ENCODE peak calls at places on chromosomes 2 and 18, in ten cellular contexts. E, P, L, X, R, K, V, J, C and T are unnamed samples.

GRCh38 chr18:22344908-22345670 is 72.6 kb downstream of the CTAGE1 start:
- DNase-seq in E (peak), P (no peak), L (no peak), X (no peak), R (no peak), K (no peak), V (no peak), J (no peak), C (no peak), T (peak)

GRCh38 chr2:54549912-54550518 is 93.9 kb downstream of the SPTBN1 start:
- DNase-seq in E (no peak), P (no peak), L (no peak), X (no peak), R (no peak), K (peak), V (no peak), J (no peak), C (no peak), T (no peak)

GRCh38 chr2:65122313-65122712 is 7.6 kb downstream of the RAB1A start:
- DNase-seq in E (no peak), P (no peak), L (no peak), X (no peak), R (no peak), K (no peak), V (no peak), J (no peak), C (no peak), T (no peak)

GRCh38 chr2:187528042-187528441 is 26.2 kb downstream of the TFPI start:
- DNase-seq in E (no peak), P (no peak), L (no peak), X (no peak), R (no peak), K (no peak), V (no peak), J (no peak), C (no peak), T (no peak)

GRCh38 chr2:215973954-215974699 is 39.2 kb downstream of the MREG start:
- DNase-seq in E (no peak), P (no peak), L (no peak), X (no peak), R (peak), K (no peak), V (no peak), J (no peak), C (no peak), T (no peak)

GRCh38 chr2:76391663-76392062 is 680.9 kb upstream of the GCFC2 start:
- DNase-seq in E (no peak), P (no peak), L (no peak), X (no peak), R (no peak), K (no peak), V (no peak), J (no peak), C (no peak), T (no peak)

GRCh38 chr2:238425979-238426567 is 654 bp upstream of the ASB1 start:
- DNase-seq in E (no peak), P (peak), L (peak), X (peak), R (no peak), K (no peak), V (peak), J (no peak), C (no peak), T (no peak)

GRCh38 chr2:105510761-105511669 is 112.2 kb upstream of the FHL2 start:
- DNase-seq in E (peak), P (no peak), L (peak), X (no peak), R (no peak), K (no peak), V (no peak), J (no peak), C (no peak), T (no peak)

GRCh38 chr2:181072486-181072885 is 92.1 kb downstream of the UBE2E3 start:
- DNase-seq in E (peak), P (no peak), L (no peak), X (no peak), R (no peak), K (no peak), V (no peak), J (no peak), C (no peak), T (no peak)

GRCh38 chr18:41144444-41144843 is 810.6 kb upstream of the PIK3C3 start:
- DNase-seq in E (no peak), P (no peak), L (no peak), X (no peak), R (no peak), K (no peak), V (no peak), J (no peak), C (no peak), T (no peak)

GRCh38 chr2:66547113-66547512 is 112.2 kb downstream of the MEIS1 start:
- DNase-seq in E (no peak), P (no peak), L (no peak), X (no peak), R (no peak), K (no peak), V (no peak), J (no peak), C (no peak), T (no peak)

GRCh38 chr2:239502430-239503221 is 101.8 kb upstream of the HDAC4 start:
- DNase-seq in E (no peak), P (no peak), L (no peak), X (no peak), R (peak), K (no peak), V (no peak), J (no peak), C (no peak), T (no peak)

GRCh38 chr18:23835506-23835905 is 146.3 kb downstream of the LAMA3 start:
- DNase-seq in E (no peak), P (no peak), L (no peak), X (no peak), R (no peak), K (no peak), V (no peak), J (no peak), C (no peak), T (peak)

GRCh38 chr2:86072271-86072858 is 33.3 kb downstream of the POLR1A start:
- DNase-seq in E (peak), P (no peak), L (no peak), X (peak), R (peak), K (peak), V (no peak), J (no peak), C (peak), T (no peak)

GRCh38 chr2:144078091-144078490 is 441.8 kb downstream of the ZEB2 start:
- DNase-seq in E (no peak), P (no peak), L (no peak), X (no peak), R (no peak), K (no peak), V (no peak), J (no peak), C (no peak), T (no peak)

GRCh38 chr2:135547311-135547710 is 16.0 kb downstream of the R3HDM1 start:
- DNase-seq in E (no peak), P (no peak), L (no peak), X (no peak), R (no peak), K (no peak), V (no peak), J (no peak), C (no peak), T (no peak)

GRCh38 chr18:32804126-32804888 is 31.5 kb upstream of the KLHL14 start:
- DNase-seq in E (no peak), P (no peak), L (no peak), X (no peak), R (no peak), K (no peak), V (no peak), J (no peak), C (no peak), T (no peak)

GRCh38 chr18:23257686-23258565 is 122.6 kb downstream of the CABLES1 start:
- DNase-seq in E (peak), P (no peak), L (no peak), X (no peak), R (peak), K (no peak), V (no peak), J (no peak), C (no peak), T (no peak)

GRCh38 chr18:31931163-31931885 is 11.6 kb downstream of the TRAPPC8 start:
- DNase-seq in E (peak), P (no peak), L (no peak), X (no peak), R (no peak), K (no peak), V (no peak), J (no peak), C (no peak), T (no peak)

GRCh38 chr18:33697498-33697897 is 119.5 kb downstream of the ASXL3 start:
- DNase-seq in E (no peak), P (no peak), L (no peak), X (no peak), R (no peak), K (no peak), V (no peak), J (no peak), C (no peak), T (no peak)

GRCh38 chr2:94923196-94923595 is 52.0 kb downstream of the TEKT4 start:
- DNase-seq in E (no peak), P (no peak), L (no peak), X (no peak), R (no peak), K (no peak), V (no peak), J (no peak), C (no peak), T (no peak)

GRCh38 chr2:7044253-7045250 is 127.3 kb downstream of the RNF144A start:
- DNase-seq in E (peak), P (peak), L (peak), X (peak), R (peak), K (peak), V (peak), J (peak), C (peak), T (no peak)

GRCh38 chr2:106108351-106108750 is 85.8 kb downstream of the UXS1 start:
- DNase-seq in E (peak), P (no peak), L (no peak), X (no peak), R (no peak), K (no peak), V (no peak), J (no peak), C (no peak), T (no peak)

GRCh38 chr2:214341636-214342035 is 69.2 kb upstream of the VWC2L start:
- DNase-seq in E (no peak), P (no peak), L (no peak), X (no peak), R (no peak), K (no peak), V (no peak), J (no peak), C (no peak), T (no peak)

GRCh38 chr18:64116806-64117205 is 32.1 kb downstream of the LINC00305 start:
- DNase-seq in E (no peak), P (no peak), L (no peak), X (no peak), R (no peak), K (no peak), V (peak), J (no peak), C (no peak), T (no peak)

GRCh38 chr2:127175821-127176354 is 44.2 kb downstream of the CYP27C1 start:
- DNase-seq in E (no peak), P (no peak), L (no peak), X (peak), R (peak), K (peak), V (no peak), J (peak), C (no peak), T (no peak)

GRCh38 chr2:12194936-12195335 is 448.5 kb downstream of the LPIN1 start:
- DNase-seq in E (no peak), P (no peak), L (no peak), X (no peak), R (no peak), K (no peak), V (no peak), J (no peak), C (no peak), T (no peak)

GRCh38 chr18:12421732-12422131 is 14.0 kb downstream of the PRELID3A start:
- DNase-seq in E (no peak), P (no peak), L (no peak), X (no peak), R (no peak), K (no peak), V (peak), J (no peak), C (no peak), T (no peak)

GRCh38 chr2:45889053-45889452 is 237.6 kb downstream of the PRKCE start:
- DNase-seq in E (no peak), P (peak), L (no peak), X (peak), R (peak), K (no peak), V (peak), J (no peak), C (no peak), T (no peak)

GRCh38 chr18:50356036-50356945 is 18.6 kb upstream of the SKA1 start:
- DNase-seq in E (peak), P (no peak), L (peak), X (no peak), R (no peak), K (no peak), V (peak), J (no peak), C (no peak), T (no peak)

GRCh38 chr2:231672617-231673347 is 35.5 kb upstream of the PTMA start:
- DNase-seq in E (no peak), P (peak), L (peak), X (peak), R (peak), K (no peak), V (peak), J (no peak), C (no peak), T (no peak)

GRCh38 chr2:190881480-190882326 is 1.1 kb downstream of the GLS start:
- DNase-seq in E (peak), P (peak), L (peak), X (peak), R (peak), K (peak), V (peak), J (peak), C (peak), T (peak)

GRCh38 chr18:939167-939566 is 34.5 kb downstream of the ADCYAP1 start:
- DNase-seq in E (no peak), P (no peak), L (no peak), X (no peak), R (no peak), K (no peak), V (peak), J (no peak), C (no peak), T (no peak)

GRCh38 chr2:63977904-63978303 is 41.3 kb downstream of the VPS54 start:
- DNase-seq in E (no peak), P (no peak), L (no peak), X (no peak), R (no peak), K (no peak), V (no peak), J (no peak), C (no peak), T (no peak)

GRCh38 chr2:20188201-20188600 is 36.7 kb downstream of the SDC1 start:
- DNase-seq in E (no peak), P (no peak), L (no peak), X (no peak), R (no peak), K (no peak), V (no peak), J (no peak), C (no peak), T (no peak)

GRCh38 chr18:49149011-49149410 is 198.2 kb upstream of the SMAD7 start:
- DNase-seq in E (no peak), P (no peak), L (no peak), X (no peak), R (no peak), K (no peak), V (no peak), J (no peak), C (no peak), T (no peak)
- TF ChIP-seq POLR2AphosphoS5 in E (no peak), P (no peak), L (no peak), X (no peak), R (no peak), K (no peak), V (no peak), J (no peak), C (no peak), T (no peak)

DNA sequence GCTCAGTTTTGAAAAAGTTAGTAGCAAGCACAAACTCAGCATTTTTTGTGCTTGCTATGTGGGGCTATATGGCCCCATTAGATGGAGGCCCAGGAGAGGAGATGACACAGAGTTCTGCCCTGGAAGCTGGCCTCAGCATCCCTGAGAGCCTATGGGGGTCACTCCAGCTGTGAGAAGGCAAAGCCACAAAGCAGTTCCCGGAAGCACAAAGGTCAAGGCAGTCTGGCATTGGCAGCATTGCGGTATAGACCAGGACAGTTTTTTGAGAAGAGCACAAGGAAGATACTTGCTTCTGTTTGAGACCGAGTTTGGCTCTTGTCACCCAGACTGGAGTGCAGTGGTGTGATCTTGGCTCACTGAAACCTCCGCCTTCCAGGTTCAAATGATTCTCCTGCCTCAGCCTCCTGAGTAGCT is 7.5 kb upstream of the ITPRIPL1 start:
- DNase-seq in E (no peak), P (no peak), L (no peak), X (no peak), R (no peak), K (no peak), V (no peak), J (no peak), C (no peak), T (no peak)
- H3K27ac ChIP-seq in E (no peak), P (no peak), L (no peak), X (no peak), R (no peak), K (no peak), V (no peak), J (no peak), C (no peak), T (no peak)

GRCh38 chr18:30044496-30044895 is 998.0 kb downstream of the DSC3 start:
- DNase-seq in E (no peak), P (no peak), L (no peak), X (no peak), R (no peak), K (no peak), V (no peak), J (no peak), C (no peak), T (no peak)

GRCh38 chr18:30034818-30035217 is 1007.7 kb downstream of the DSC3 start:
- DNase-seq in E (no peak), P (no peak), L (no peak), X (no peak), R (no peak), K (no peak), V (no peak), J (no peak), C (no peak), T (no peak)

DNA sequence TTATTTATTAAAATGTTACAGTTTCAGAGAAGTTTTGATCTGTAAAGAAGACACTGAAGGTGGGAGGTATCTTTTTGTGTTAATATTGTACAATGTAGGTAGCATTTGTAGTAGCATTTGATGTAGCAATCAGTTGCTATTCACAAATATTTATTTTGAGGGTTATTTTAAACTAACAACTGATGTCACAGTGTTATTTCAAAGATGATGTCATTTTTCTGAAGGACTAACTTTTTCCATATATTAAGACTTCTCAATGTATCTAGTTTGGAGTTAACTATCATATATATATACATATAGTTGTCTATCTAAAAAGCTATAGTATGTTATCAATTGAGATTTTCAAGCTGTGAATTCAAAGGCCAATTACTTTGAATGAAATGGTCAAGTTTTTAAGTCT is 1003.3 kb downstream of the DSC3 start:
- DNase-seq in E (no peak), P (no peak), L (no peak), X (no peak), R (no peak), K (no peak), V (no peak), J (no peak), C (no peak), T (no peak)
- TF ChIP-seq CTCF in E (no peak), P (no peak), L (no peak), X (no peak), R (no peak), K (no peak), V (no peak), J (no peak), C (no peak), T (no peak)

DNA sequence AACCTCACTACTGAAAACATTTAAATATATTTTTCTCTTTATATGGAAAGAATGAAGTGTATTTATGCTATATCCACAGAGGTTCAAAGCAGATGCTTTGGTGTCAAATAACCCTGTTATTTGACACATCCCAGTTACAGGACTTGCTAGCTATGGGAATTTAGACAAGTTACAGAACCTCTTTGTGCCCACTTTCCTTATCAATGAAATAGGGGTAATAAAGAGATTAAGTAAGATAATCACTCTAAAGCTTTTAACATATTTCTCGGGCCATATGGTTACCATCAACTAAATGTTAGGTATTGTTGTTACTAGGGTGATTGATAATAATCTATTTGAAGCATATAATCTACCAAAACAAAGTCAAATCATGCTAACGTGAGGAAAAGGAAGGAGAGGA is 1660.6 kb upstream of the NXPH2 start:
- DNase-seq in E (no peak), P (no peak), L (no peak), X (no peak), R (no peak), K (no peak), V (no peak), J (no peak), C (no peak), T (no peak)
- TF ChIP-seq POLR2AphosphoS5 in E (no peak), P (no peak), L (no peak), X (no peak), R (no peak), K (no peak), V (no peak), J (no peak), C (no peak), T (no peak)

GRCh38 chr2:202429164-202429980 is 53.2 kb downstream of the BMPR2 start:
- DNase-seq in E (peak), P (no peak), L (no peak), X (no peak), R (no peak), K (no peak), V (no peak), J (no peak), C (no peak), T (no peak)
- H3K27ac ChIP-seq in E (peak), P (no peak), L (no peak), X (peak), R (peak), K (no peak), V (peak), J (no peak), C (no peak), T (peak)

GRCh38 chr2:17765423-17765822 is 11.5 kb downstream of the GEN1 start:
- DNase-seq in E (no peak), P (no peak), L (no peak), X (no peak), R (no peak), K (no peak), V (no peak), J (no peak), C (no peak), T (no peak)
- TF ChIP-seq CTCF in E (no peak), P (no peak), L (no peak), X (no peak), R (no peak), K (no peak), V (no peak), J (no peak), C (no peak), T (no peak)

DNA sequence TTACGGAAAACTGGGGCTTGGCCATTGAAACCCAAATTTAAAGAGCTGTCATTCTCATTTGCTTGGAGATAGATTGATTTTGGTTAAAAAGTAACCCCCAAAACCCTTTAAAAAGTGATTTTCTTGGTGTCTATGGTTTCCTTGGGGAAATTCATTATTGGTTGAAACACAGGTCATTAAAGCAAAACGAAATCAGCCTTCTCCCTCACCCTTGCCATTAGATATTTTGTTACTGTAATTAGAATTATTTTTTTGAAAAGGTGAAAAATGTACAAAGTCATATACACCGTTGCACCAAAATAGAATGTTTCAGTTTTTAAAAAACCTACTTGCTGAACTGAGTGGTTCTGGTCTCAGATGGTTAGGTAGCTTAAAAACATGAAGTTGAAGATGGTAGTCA is 1.9 kb downstream of the SKOR2 start:
- DNase-seq in E (no peak), P (no peak), L (no peak), X (no peak), R (no peak), K (no peak), V (no peak), J (no peak), C (no peak), T (no peak)
- TF ChIP-seq POLR2AphosphoS5 in E (no peak), P (no peak), L (no peak), X (no peak), R (no peak), K (no peak), V (no peak), J (no peak), C (no peak), T (no peak)